ENCODE peak calls at places on chromosomes 3 and 15, in six cellular contexts. Q is right lobe of liver; L is activated T-helper 9 cell treated with anti-CD3 and anti-CD28 coated beads, Interleukin-2, amount 50 U/mL, for 16 hours; T is astrocyte of the spinal cord; P is HFFc6; G is WTC11. K is an unnamed sample.

GRCh38 chr3:10335871-10336622 is 15.1 kb upstream of the SEC13 start:
- DNase-seq in G (no peak), L (no peak), P (no peak), Q (no peak), T (no peak), K (no peak)

GRCh38 chr3:188187055-188187454 is 33.1 kb downstream of the LPP start:
- DNase-seq in G (no peak), L (no peak), Q (no peak), P (no peak), T (no peak), K (no peak)

GRCh38 chr15:58015565-58015964 is 49.9 kb downstream of the ALDH1A2 start:
- DNase-seq in Q (no peak), T (peak), L (no peak), P (no peak), G (no peak), K (no peak)

GRCh38 chr3:179323197-179323901 is 518 bp downstream of the ZNF639 start:
- DNase-seq in T (peak), P (peak), G (peak), Q (peak), L (peak), K (peak)

GRCh38 chr15:92451225-92451825 is 57.6 kb downstream of the ST8SIA2 start:
- DNase-seq in G (no peak), P (peak), Q (no peak), T (peak), L (no peak), K (no peak)

GRCh38 chr15:85750319-85750806 is 44.4 kb downstream of the KLHL25 start:
- DNase-seq in Q (no peak), P (no peak), L (no peak), G (no peak), T (peak), K (peak)

GRCh38 chr3:47512416-47513124 is 942 bp downstream of the ELP6 start:
- DNase-seq in P (no peak), T (peak), Q (no peak), L (no peak), G (no peak), K (peak)

GRCh38 chr3:42600958-42601675 is 631 bp downstream of the NKTR start:
- DNase-seq in L (no peak), P (peak), Q (no peak), T (peak), G (peak), K (no peak)

GRCh38 chr3:95327478-95327877 is 1264.6 kb downstream of the NSUN3 start:
- DNase-seq in L (no peak), T (no peak), P (no peak), G (no peak), Q (no peak), K (no peak)